ENCODE peak calls at places on chromosomes 2 and 18, in eight cellular contexts. One of them, this sample, is unnamed.

GRCh38 chr2:11069566-11070185 is 85.6 kb upstream of the SLC66A3 start:
- DNase-seq in cardiac fibroblast: no peak
- DNase-seq in ELF-1: no peak
- DNase-seq in effector CD4-positive, alpha-beta T cell: no peak
- DNase-seq in CMK: no peak
- DNase-seq in hypothalamus: no peak
- DNase-seq in stimulated activated CD4-positive, alpha-beta T cell treated with anti-CD3 and anti-CD28 coated beads, TNF-alpha, amount 100 ng/mL, for 4 hours: no peak
- DNase-seq in activated T-helper 1 cell treated with anti-CD3 and anti-CD28 coated beads, Interleukin-2, amount 50 U/mL, for 16 hours: no peak
- DNase-seq in this sample: no peak

GRCh38 chr18:45828917-45829811 is 3.7 kb downstream of the SIGLEC15 start:
- DNase-seq in cardiac fibroblast: peak; percentile 38
- DNase-seq in ELF-1: peak; percentile 89
- DNase-seq in effector CD4-positive, alpha-beta T cell: no peak
- DNase-seq in CMK: peak; percentile 76
- DNase-seq in hypothalamus: no peak
- DNase-seq in stimulated activated CD4-positive, alpha-beta T cell treated with anti-CD3 and anti-CD28 coated beads, TNF-alpha, amount 100 ng/mL, for 4 hours: no peak
- DNase-seq in activated T-helper 1 cell treated with anti-CD3 and anti-CD28 coated beads, Interleukin-2, amount 50 U/mL, for 16 hours: no peak
- DNase-seq in this sample: peak; percentile 63

GRCh38 chr2:233311241-233311926 is 3.8 kb downstream of the SAG start:
- DNase-seq in cardiac fibroblast: no peak
- DNase-seq in ELF-1: no peak
- DNase-seq in effector CD4-positive, alpha-beta T cell: no peak
- DNase-seq in CMK: no peak
- DNase-seq in hypothalamus: no peak
- DNase-seq in stimulated activated CD4-positive, alpha-beta T cell treated with anti-CD3 and anti-CD28 coated beads, TNF-alpha, amount 100 ng/mL, for 4 hours: no peak
- DNase-seq in activated T-helper 1 cell treated with anti-CD3 and anti-CD28 coated beads, Interleukin-2, amount 50 U/mL, for 16 hours: no peak
- DNase-seq in this sample: no peak

GRCh38 chr18:48825101-48825745 is 125.5 kb downstream of the SMAD7 start:
- DNase-seq in cardiac fibroblast: peak; percentile 81
- DNase-seq in ELF-1: peak; percentile 11
- DNase-seq in effector CD4-positive, alpha-beta T cell: no peak
- DNase-seq in CMK: no peak
- DNase-seq in hypothalamus: no peak
- DNase-seq in stimulated activated CD4-positive, alpha-beta T cell treated with anti-CD3 and anti-CD28 coated beads, TNF-alpha, amount 100 ng/mL, for 4 hours: no peak
- DNase-seq in activated T-helper 1 cell treated with anti-CD3 and anti-CD28 coated beads, Interleukin-2, amount 50 U/mL, for 16 hours: no peak
- DNase-seq in this sample: no peak

GRCh38 chr2:239250216-239251071 is 150.4 kb downstream of the HDAC4 start:
- DNase-seq in cardiac fibroblast: no peak
- DNase-seq in ELF-1: no peak
- DNase-seq in effector CD4-positive, alpha-beta T cell: no peak
- DNase-seq in CMK: no peak
- DNase-seq in hypothalamus: no peak
- DNase-seq in stimulated activated CD4-positive, alpha-beta T cell treated with anti-CD3 and anti-CD28 coated beads, TNF-alpha, amount 100 ng/mL, for 4 hours: no peak
- DNase-seq in activated T-helper 1 cell treated with anti-CD3 and anti-CD28 coated beads, Interleukin-2, amount 50 U/mL, for 16 hours: no peak
- DNase-seq in this sample: no peak

GRCh38 chr2:147197754-147198153 is 647.1 kb upstream of the ACVR2A start:
- DNase-seq in cardiac fibroblast: no peak
- DNase-seq in ELF-1: no peak
- DNase-seq in effector CD4-positive, alpha-beta T cell: no peak
- DNase-seq in CMK: no peak
- DNase-seq in hypothalamus: no peak
- DNase-seq in stimulated activated CD4-positive, alpha-beta T cell treated with anti-CD3 and anti-CD28 coated beads, TNF-alpha, amount 100 ng/mL, for 4 hours: no peak
- DNase-seq in activated T-helper 1 cell treated with anti-CD3 and anti-CD28 coated beads, Interleukin-2, amount 50 U/mL, for 16 hours: no peak
- DNase-seq in this sample: no peak

GRCh38 chr2:169768262-169768995 is 30.2 kb upstream of the SSB start:
- DNase-seq in cardiac fibroblast: no peak
- DNase-seq in ELF-1: peak; percentile 54
- DNase-seq in effector CD4-positive, alpha-beta T cell: peak; percentile 2
- DNase-seq in CMK: no peak
- DNase-seq in hypothalamus: peak; percentile 6
- DNase-seq in stimulated activated CD4-positive, alpha-beta T cell treated with anti-CD3 and anti-CD28 coated beads, TNF-alpha, amount 100 ng/mL, for 4 hours: peak; percentile 21
- DNase-seq in activated T-helper 1 cell treated with anti-CD3 and anti-CD28 coated beads, Interleukin-2, amount 50 U/mL, for 16 hours: no peak
- DNase-seq in this sample: peak; percentile 23

GRCh38 chr2:75055820-75056675 is 97.6 kb downstream of the POLE4 start:
- DNase-seq in cardiac fibroblast: no peak
- DNase-seq in ELF-1: peak; percentile 94
- DNase-seq in effector CD4-positive, alpha-beta T cell: no peak
- DNase-seq in CMK: no peak
- DNase-seq in hypothalamus: no peak
- DNase-seq in stimulated activated CD4-positive, alpha-beta T cell treated with anti-CD3 and anti-CD28 coated beads, TNF-alpha, amount 100 ng/mL, for 4 hours: no peak
- DNase-seq in activated T-helper 1 cell treated with anti-CD3 and anti-CD28 coated beads, Interleukin-2, amount 50 U/mL, for 16 hours: no peak
- DNase-seq in this sample: peak; percentile 72

GRCh38 chr2:102843759-102844443 is 82.1 kb downstream of the TMEM182 start:
- DNase-seq in cardiac fibroblast: no peak
- DNase-seq in ELF-1: peak; percentile 73
- DNase-seq in effector CD4-positive, alpha-beta T cell: no peak
- DNase-seq in CMK: no peak
- DNase-seq in hypothalamus: no peak
- DNase-seq in stimulated activated CD4-positive, alpha-beta T cell treated with anti-CD3 and anti-CD28 coated beads, TNF-alpha, amount 100 ng/mL, for 4 hours: no peak
- DNase-seq in activated T-helper 1 cell treated with anti-CD3 and anti-CD28 coated beads, Interleukin-2, amount 50 U/mL, for 16 hours: no peak
- DNase-seq in this sample: no peak

GRCh38 chr2:10305715-10306114 is 3.0 kb downstream of the HPCAL1 start:
- DNase-seq in cardiac fibroblast: no peak
- DNase-seq in ELF-1: peak; percentile 64
- DNase-seq in effector CD4-positive, alpha-beta T cell: no peak
- DNase-seq in CMK: no peak
- DNase-seq in hypothalamus: no peak
- DNase-seq in stimulated activated CD4-positive, alpha-beta T cell treated with anti-CD3 and anti-CD28 coated beads, TNF-alpha, amount 100 ng/mL, for 4 hours: no peak
- DNase-seq in activated T-helper 1 cell treated with anti-CD3 and anti-CD28 coated beads, Interleukin-2, amount 50 U/mL, for 16 hours: no peak
- DNase-seq in this sample: no peak

GRCh38 chr2:222998459-222998858 is 53.5 kb upstream of the KCNE4 start:
- DNase-seq in cardiac fibroblast: no peak
- DNase-seq in ELF-1: no peak
- DNase-seq in effector CD4-positive, alpha-beta T cell: no peak
- DNase-seq in CMK: no peak
- DNase-seq in hypothalamus: no peak
- DNase-seq in stimulated activated CD4-positive, alpha-beta T cell treated with anti-CD3 and anti-CD28 coated beads, TNF-alpha, amount 100 ng/mL, for 4 hours: no peak
- DNase-seq in activated T-helper 1 cell treated with anti-CD3 and anti-CD28 coated beads, Interleukin-2, amount 50 U/mL, for 16 hours: no peak
- DNase-seq in this sample: no peak

GRCh38 chr2:98803747-98804650 is 73.1 kb upstream of the MGAT4A start:
- DNase-seq in cardiac fibroblast: no peak
- DNase-seq in ELF-1: no peak
- DNase-seq in effector CD4-positive, alpha-beta T cell: no peak
- DNase-seq in CMK: no peak
- DNase-seq in hypothalamus: no peak
- DNase-seq in stimulated activated CD4-positive, alpha-beta T cell treated with anti-CD3 and anti-CD28 coated beads, TNF-alpha, amount 100 ng/mL, for 4 hours: no peak
- DNase-seq in activated T-helper 1 cell treated with anti-CD3 and anti-CD28 coated beads, Interleukin-2, amount 50 U/mL, for 16 hours: no peak
- DNase-seq in this sample: no peak

This sample was measured in iPS-NIHi11.